ENCODE peak calls at places on chromosome 5, in six cellular contexts. B is NCI-H1694 treated with DMSO at 0.1 percent for 48 hours, W is GM12864, J is left ventricle myocardium superior, U is NCI-H1092 treated with DMSO at 0.1 percent for 48 hours, R is PC-9. Q is an unnamed sample.
A peak's percentile ranks its signal among the peaks of the same experiment; 100 is the strongest.

GRCh38 chr5:160199410-160199911 is 29.8 kb upstream of the FABP6 start:
- DNase-seq in B (peak; percentile 15), W (no peak), J (peak; percentile 90), U (peak; percentile 26), R (no peak), Q (peak; percentile 50)

GRCh38 chr5:131296213-131296672 is 32.4 kb downstream of the CDC42SE2 start:
- DNase-seq in B (no peak), W (no peak), J (no peak), U (no peak), R (no peak), Q (no peak)

GRCh38 chr5:33049298-33049697 is 338.2 kb downstream of the NPR3 start:
- DNase-seq in B (no peak), W (no peak), J (no peak), U (no peak), R (no peak), Q (no peak)

GRCh38 chr5:54463696-54464095 is 8.2 kb downstream of the HSPB3 start:
- DNase-seq in B (no peak), W (no peak), J (no peak), U (no peak), R (no peak), Q (no peak)

GRCh38 chr5:147226512-147226911 is 8.3 kb upstream of the STK32A start:
- DNase-seq in B (no peak), W (no peak), J (no peak), U (no peak), R (no peak), Q (no peak)

GRCh38 chr5:16888694-16889124 is 47.4 kb downstream of the MYO10 start:
- DNase-seq in B (no peak), W (no peak), J (no peak), U (no peak), R (peak; percentile 63), Q (no peak)

GRCh38 chr5:143682221-143682620 is 129.7 kb upstream of the HMHB1 start:
- DNase-seq in B (peak; percentile 40), W (no peak), J (no peak), U (no peak), R (no peak), Q (no peak)

GRCh38 chr5:97192580-97193421 is 9.8 kb upstream of the RIOK2 start:
- DNase-seq in B (no peak), W (no peak), J (no peak), U (no peak), R (peak; percentile 98), Q (no peak)

GRCh38 chr5:67620386-67621039 is 423.9 kb upstream of the CD180 start:
- DNase-seq in B (no peak), W (no peak), J (no peak), U (no peak), R (no peak), Q (no peak)

GRCh38 chr5:72133212-72133990 is 26.1 kb downstream of the MAP1B start:
- DNase-seq in B (no peak), W (no peak), J (no peak), U (no peak), R (peak; percentile 53), Q (no peak)

GRCh38 chr5:122164831-122165573 is 35.7 kb downstream of the ZNF474 start:
- DNase-seq in B (no peak), W (no peak), J (no peak), U (no peak), R (no peak), Q (no peak)

GRCh38 chr5:389197-389821 is 53.7 kb upstream of the EXOC3 start:
- DNase-seq in B (no peak), W (no peak), J (no peak), U (no peak), R (no peak), Q (no peak)